ENCODE peak calls at places on chromosomes 6 and 20, in four cellular contexts. F, G, M and X are unnamed samples.

GRCh38 chr6:98324406-98324930 is 509.9 kb upstream of the POU3F2 start:
- DNase-seq in M (no peak), G (no peak), F (no peak), X (no peak)

GRCh38 chr20:51700809-51701285 is 67.3 kb downstream of the ATP9A start:
- DNase-seq in G (no peak), M (no peak), F (peak), X (no peak)

GRCh38 chr20:46393967-46394366 is 12.4 kb downstream of the ELMO2 start:
- DNase-seq in F (no peak), M (no peak), G (no peak), X (no peak)

GRCh38 chr6:29504961-29505360 is 17.2 kb upstream of the MAS1L start:
- DNase-seq in M (no peak), F (no peak), G (no peak), X (no peak)

GRCh38 chr6:46138281-46138680 is 8.5 kb downstream of the ENPP4 start:
- DNase-seq in G (no peak), F (no peak), M (no peak), X (no peak)

GRCh38 chr6:169884158-169884557 is 132.7 kb downstream of the ERMARD start:
- DNase-seq in F (no peak), M (no peak), G (no peak), X (no peak)

GRCh38 chr6:108555399-108556052 is 5.2 kb upstream of the FOXO3 start:
- DNase-seq in G (no peak), M (no peak), F (no peak), X (no peak)

GRCh38 chr20:2780948-2781347 is 19.5 kb downstream of the CPXM1 start:
- DNase-seq in M (no peak), G (no peak), F (no peak), X (no peak)

GRCh38 chr6:46949662-46950280 is 28.0 kb upstream of the ADGRF5 start:
- DNase-seq in F (no peak), M (no peak), G (peak), X (no peak)

GRCh38 chr6:136607932-136608772 is 57.9 kb upstream of the MAP7 start:
- DNase-seq in F (peak), G (peak), M (peak), X (no peak)

GRCh38 chr20:52204136-52204535 is 12.6 kb upstream of the ZFP64 start:
- DNase-seq in G (no peak), F (no peak), M (no peak), X (no peak)

GRCh38 chr6:35919085-35919826 is 1.6 kb downstream of the SRPK1 start:
- DNase-seq in M (no peak), G (no peak), F (peak), X (no peak)

GRCh38 chr6:131937219-131937618 is 14.0 kb downstream of the CCN2 start:
- DNase-seq in M (no peak), F (peak), G (peak), X (no peak)

GRCh38 chr6:152746172-152746553 is 4.4 kb upstream of the VIP start:
- DNase-seq in G (no peak), M (no peak), F (peak), X (no peak)

GRCh38 chr6:43916924-43917877 is 147.2 kb downstream of the VEGFA start:
- DNase-seq in F (peak), G (peak), M (no peak), X (no peak)

GRCh38 chr6:148462203-148462602 is 119.6 kb downstream of the SASH1 start:
- DNase-seq in M (no peak), F (peak), G (no peak), X (no peak)

GRCh38 chr20:44624152-44624551 is 27.3 kb downstream of the ADA start:
- DNase-seq in G (no peak), M (no peak), F (no peak), X (no peak)

GRCh38 chr6:53792973-53793317 is 1.9 kb upstream of the LRRC1 start:
- DNase-seq in F (no peak), M (no peak), G (no peak), X (no peak)

GRCh38 chr6:53794720-53795253 is at the start of gene LRRC1:
- DNase-seq in F (peak), M (peak), G (peak), X (peak)

GRCh38 chr6:53793318-53793975 is 1.4 kb upstream of the LRRC1 start:
- DNase-seq in M (peak), F (no peak), G (peak), X (no peak)

GRCh38 chr6:53795254-53795701 is 473 bp downstream of the LRRC1 start:
- DNase-seq in F (no peak), M (no peak), G (no peak), X (no peak)

DNA sequence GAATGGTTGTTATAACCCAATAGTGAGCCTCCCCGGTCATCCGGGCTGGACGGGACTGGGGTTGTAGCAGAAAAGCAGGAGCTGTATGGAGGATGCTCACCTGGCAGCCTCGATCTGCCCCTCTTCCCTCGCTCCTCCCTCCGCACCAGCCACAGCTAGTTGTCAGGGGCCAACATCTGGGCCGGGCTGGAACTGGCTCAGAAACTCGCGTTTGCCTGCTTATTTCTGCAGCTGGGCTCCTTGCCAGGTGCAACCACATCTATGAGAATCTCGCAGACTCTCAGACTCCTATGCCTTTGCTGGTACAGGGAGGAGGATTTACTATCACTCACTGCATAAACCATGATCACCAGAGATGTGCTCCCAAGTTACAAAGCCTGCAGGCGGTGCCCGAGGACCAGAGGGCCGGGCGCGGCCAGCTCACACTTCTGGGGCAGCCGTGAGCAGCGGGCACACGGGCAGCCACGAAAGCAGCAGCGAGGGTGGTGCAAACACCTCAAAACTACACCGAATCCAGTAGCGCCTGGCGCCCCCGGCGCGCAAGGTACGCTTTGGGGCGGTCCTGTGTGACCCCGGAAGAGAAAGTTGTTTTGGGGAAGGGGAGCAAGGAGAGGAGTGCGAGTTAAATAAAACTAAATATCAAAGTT is 609 bp upstream of the LRRC1 start:
- DNase-seq in M (peak), G (peak), F (peak), X (no peak)
- TF ChIP-seq CTCF in M (peak), G (peak), F (peak), X (peak)

GRCh38 chr20:53788253-53789022 is 194.8 kb upstream of the ZNF217 start:
- DNase-seq in F (no peak), G (no peak), M (no peak), X (no peak)

GRCh38 chr20:53786071-53786444 is 192.4 kb upstream of the ZNF217 start:
- DNase-seq in F (no peak), G (no peak), M (no peak), X (no peak)

GRCh38 chr20:53785320-53785719 is 191.7 kb upstream of the ZNF217 start:
- DNase-seq in F (no peak), M (no peak), G (no peak), X (no peak)

GRCh38 chr20:53783768-53784167 is 190.1 kb upstream of the ZNF217 start:
- DNase-seq in G (no peak), M (no peak), F (no peak), X (no peak)

DNA sequence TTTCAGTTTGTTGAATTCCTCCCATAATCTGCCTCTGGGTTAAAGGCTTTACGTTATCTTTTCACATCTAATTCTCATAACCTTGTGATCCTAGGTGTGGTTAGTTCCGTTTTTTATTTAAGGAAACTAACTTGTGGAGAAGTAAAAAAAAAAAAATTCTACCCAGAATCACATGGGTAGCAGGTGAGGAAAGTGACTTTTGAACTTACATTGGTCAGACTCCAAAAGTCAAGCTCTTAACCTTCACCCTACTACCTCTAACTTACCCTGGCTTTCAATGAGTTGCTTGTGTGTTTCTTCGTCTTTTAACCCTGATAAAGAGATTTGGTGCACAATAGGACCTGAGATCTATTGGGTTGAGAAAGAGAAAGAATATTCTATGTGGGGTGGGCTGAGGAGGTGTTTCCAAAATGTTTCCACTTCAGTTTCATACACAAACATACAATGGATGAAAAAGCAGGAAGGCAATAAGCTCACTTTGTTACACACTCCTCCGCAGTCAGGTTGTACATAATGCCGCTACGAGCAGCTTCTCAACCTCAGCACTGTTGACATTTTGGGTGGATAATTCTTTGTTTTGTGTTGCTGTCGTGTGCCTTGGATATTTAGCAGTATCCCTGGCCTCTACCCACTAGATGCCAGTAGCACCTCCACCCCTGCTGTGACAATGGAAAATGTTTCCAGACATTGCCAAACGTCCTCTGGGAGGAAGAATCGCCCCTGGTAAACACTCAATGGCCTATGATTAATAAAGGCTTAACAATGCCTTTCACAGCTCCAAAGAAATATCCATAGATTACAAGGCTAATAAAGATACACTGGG is 193.0 kb upstream of the ZNF217 start:
- DNase-seq in G (no peak), M (no peak), F (no peak), X (no peak)
- TF ChIP-seq CTCF in G (no peak), M (no peak), F (no peak), X (no peak)

GRCh38 chr6:34508425-34508824 is 42.5 kb downstream of the PACSIN1 start:
- DNase-seq in G (no peak), M (no peak), F (no peak), X (no peak)
- TF ChIP-seq CTCF in G (no peak), M (peak), F (no peak), X (no peak)

GRCh38 chr6:8888468-8888867 is 453.1 kb upstream of the SLC35B3 start:
- DNase-seq in G (no peak), M (no peak), F (no peak), X (no peak)
- TF ChIP-seq CTCF in G (no peak), M (peak), F (peak), X (peak)

DNA sequence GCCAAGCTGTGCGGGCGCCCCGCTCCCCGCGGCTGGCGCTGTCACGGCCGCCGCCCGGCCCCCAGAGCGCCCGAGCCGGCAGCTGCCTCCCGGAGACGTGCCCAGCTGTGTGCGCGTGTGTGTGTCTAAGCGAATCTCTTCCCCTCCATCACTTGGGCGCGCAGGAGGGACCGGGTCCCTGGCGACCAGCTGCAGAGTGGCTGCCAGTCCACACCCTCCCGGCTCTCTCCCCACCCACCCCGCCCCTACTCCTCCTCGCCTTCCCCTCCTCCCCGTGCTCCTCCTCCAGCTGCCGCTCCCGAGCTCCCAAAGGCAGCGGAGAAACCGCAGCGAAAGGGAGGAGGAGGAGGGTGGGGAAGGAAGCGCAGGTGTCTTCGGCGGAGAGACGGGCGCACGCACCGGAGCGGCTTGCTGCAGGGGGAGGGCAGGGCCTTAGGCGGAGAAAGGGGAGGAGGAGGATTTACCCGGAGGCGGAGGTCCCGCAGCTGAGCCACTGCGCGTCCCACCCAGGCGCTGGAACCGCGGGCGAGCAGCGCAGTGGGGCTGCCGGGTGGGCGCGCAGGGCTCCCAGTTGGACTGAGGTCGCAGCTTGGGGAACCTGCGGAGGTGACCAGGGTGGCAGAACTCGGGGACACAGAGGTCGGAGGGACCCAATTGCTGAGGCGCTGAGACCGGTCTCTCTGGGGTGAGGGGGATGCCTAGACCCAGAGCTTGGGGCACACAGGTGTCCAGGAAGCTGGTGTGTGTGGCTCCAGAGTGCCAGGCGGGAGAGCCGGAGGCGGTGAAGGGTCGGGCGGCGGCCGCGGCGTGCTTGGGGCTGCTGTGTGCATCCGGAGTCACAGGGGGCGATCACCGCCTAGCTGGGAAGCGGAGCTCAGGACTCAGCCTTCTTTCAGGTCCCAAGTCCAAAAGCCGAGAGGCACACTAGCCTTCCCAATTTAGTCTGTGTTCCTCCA is at the start of gene HS3ST5:
- DNase-seq in F (no peak), G (no peak), M (peak), X (peak)
- TF ChIP-seq CTCF in F (peak), G (no peak), M (peak), X (peak)

GRCh38 chr6:34447381-34447780 is 18.5 kb upstream of the PACSIN1 start:
- DNase-seq in G (no peak), M (no peak), F (no peak), X (no peak)
- TF ChIP-seq CTCF in G (no peak), M (no peak), F (no peak), X (no peak)